ENCODE peak calls at places on chromosome 18, in ten cellular contexts. One of them, this sample, is unnamed.

GRCh38 chr18:48954837-48955527 is 4.2 kb upstream of the SMAD7 start:
- DNase-seq in HCT116: no peak
- DNase-seq in endothelial cell of umbilical vein: no peak
- DNase-seq in SK-N-SH: no peak
- DNase-seq in transverse colon: no peak
- DNase-seq in HL-60: no peak
- DNase-seq in K562: no peak
- DNase-seq in breast epithelium: no peak
- DNase-seq in GM23338: no peak
- DNase-seq in spleen: peak; percentile 23
- DNase-seq in this sample: no peak

GRCh38 chr18:44474596-44474995 is 206.1 kb upstream of the SETBP1 start:
- DNase-seq in HCT116: no peak
- DNase-seq in endothelial cell of umbilical vein: no peak
- DNase-seq in SK-N-SH: no peak
- DNase-seq in HL-60: no peak
- DNase-seq in breast epithelium: no peak
- DNase-seq in transverse colon: no peak
- DNase-seq in GM23338: no peak
- DNase-seq in spleen: no peak
- DNase-seq in K562: no peak
- DNase-seq in this sample: no peak

GRCh38 chr18:55912071-55912470 is 324.1 kb upstream of the TCF4 start:
- DNase-seq in breast epithelium: no peak
- DNase-seq in spleen: no peak
- DNase-seq in endothelial cell of umbilical vein: no peak
- DNase-seq in K562: no peak
- DNase-seq in SK-N-SH: no peak
- DNase-seq in GM23338: no peak
- DNase-seq in HCT116: no peak
- DNase-seq in transverse colon: no peak
- DNase-seq in HL-60: no peak
- DNase-seq in this sample: no peak

GRCh38 chr18:49730951-49731391 is 82.4 kb downstream of the ACAA2 start:
- DNase-seq in endothelial cell of umbilical vein: no peak
- DNase-seq in spleen: no peak
- DNase-seq in HCT116: no peak
- DNase-seq in transverse colon: no peak
- DNase-seq in HL-60: no peak
- DNase-seq in breast epithelium: no peak
- DNase-seq in SK-N-SH: no peak
- DNase-seq in GM23338: no peak
- DNase-seq in K562: no peak
- DNase-seq in this sample: no peak

GRCh38 chr18:47680488-47680887 is 250.0 kb downstream of the SMAD2 start:
- DNase-seq in K562: no peak
- DNase-seq in breast epithelium: no peak
- DNase-seq in HCT116: no peak
- DNase-seq in transverse colon: no peak
- DNase-seq in SK-N-SH: no peak
- DNase-seq in spleen: no peak
- DNase-seq in GM23338: no peak
- DNase-seq in endothelial cell of umbilical vein: no peak
- DNase-seq in HL-60: no peak
- DNase-seq in this sample: no peak

GRCh38 chr18:78678318-78678695 is 301.3 kb upstream of the SALL3 start:
- DNase-seq in spleen: peak; percentile 32
- DNase-seq in SK-N-SH: no peak
- DNase-seq in breast epithelium: no peak
- DNase-seq in GM23338: no peak
- DNase-seq in HL-60: no peak
- DNase-seq in transverse colon: no peak
- DNase-seq in endothelial cell of umbilical vein: no peak
- DNase-seq in K562: no peak
- DNase-seq in HCT116: no peak
- DNase-seq in this sample: no peak

GRCh38 chr18:22933958-22934423 is 863 bp downstream of the RBBP8 start:
- DNase-seq in GM23338: no peak
- DNase-seq in HCT116: no peak
- DNase-seq in transverse colon: no peak
- DNase-seq in SK-N-SH: no peak
- DNase-seq in endothelial cell of umbilical vein: no peak
- DNase-seq in spleen: no peak
- DNase-seq in HL-60: no peak
- DNase-seq in K562: no peak
- DNase-seq in breast epithelium: no peak
- DNase-seq in this sample: no peak

GRCh38 chr18:8424917-8425725 is 184.1 kb upstream of the RAB12 start:
- DNase-seq in GM23338: no peak
- DNase-seq in spleen: no peak
- DNase-seq in HCT116: peak; percentile 34
- DNase-seq in endothelial cell of umbilical vein: no peak
- DNase-seq in K562: no peak
- DNase-seq in SK-N-SH: peak; percentile 66
- DNase-seq in breast epithelium: no peak
- DNase-seq in transverse colon: no peak
- DNase-seq in HL-60: no peak
- DNase-seq in this sample: no peak

GRCh38 chr18:77105021-77105420 is 27.6 kb downstream of the MBP start:
- DNase-seq in spleen: no peak
- DNase-seq in GM23338: no peak
- DNase-seq in SK-N-SH: no peak
- DNase-seq in endothelial cell of umbilical vein: no peak
- DNase-seq in K562: no peak
- DNase-seq in transverse colon: no peak
- DNase-seq in HCT116: no peak
- DNase-seq in breast epithelium: no peak
- DNase-seq in HL-60: no peak
- DNase-seq in this sample: no peak

GRCh38 chr18:63336366-63337099 is 17.0 kb upstream of the BCL2 start:
- DNase-seq in GM23338: no peak
- DNase-seq in spleen: no peak
- DNase-seq in K562: no peak
- DNase-seq in HL-60: no peak
- DNase-seq in breast epithelium: no peak
- DNase-seq in transverse colon: no peak
- DNase-seq in SK-N-SH: no peak
- DNase-seq in HCT116: peak; percentile 57
- DNase-seq in endothelial cell of umbilical vein: peak; percentile 11
- DNase-seq in this sample: no peak

GRCh38 chr18:66795011-66795410 is 191.1 kb upstream of the CDH19 start:
- DNase-seq in transverse colon: no peak
- DNase-seq in SK-N-SH: no peak
- DNase-seq in breast epithelium: no peak
- DNase-seq in K562: no peak
- DNase-seq in GM23338: no peak
- DNase-seq in HCT116: no peak
- DNase-seq in HL-60: no peak
- DNase-seq in spleen: no peak
- DNase-seq in endothelial cell of umbilical vein: no peak
- DNase-seq in this sample: no peak

GRCh38 chr18:75727479-75727878 is 300.0 kb upstream of the SMIM21 start:
- DNase-seq in K562: peak; percentile 22
- DNase-seq in SK-N-SH: peak; percentile 47
- DNase-seq in spleen: no peak
- DNase-seq in GM23338: peak; percentile 86
- DNase-seq in HCT116: peak; percentile 21
- DNase-seq in breast epithelium: no peak
- DNase-seq in HL-60: peak; percentile 56
- DNase-seq in endothelial cell of umbilical vein: no peak
- DNase-seq in transverse colon: peak; percentile 14
- DNase-seq in this sample: no peak

GRCh38 chr18:51569561-51569960 is 372.1 kb upstream of the MEX3C start:
- DNase-seq in HCT116: no peak
- DNase-seq in transverse colon: no peak
- DNase-seq in endothelial cell of umbilical vein: no peak
- DNase-seq in GM23338: no peak
- DNase-seq in K562: no peak
- DNase-seq in breast epithelium: no peak
- DNase-seq in spleen: no peak
- DNase-seq in SK-N-SH: no peak
- DNase-seq in HL-60: no peak
- DNase-seq in this sample: no peak

GRCh38 chr18:44671914-44672313 is 8.8 kb upstream of the SETBP1 start:
- DNase-seq in spleen: no peak
- DNase-seq in SK-N-SH: no peak
- DNase-seq in K562: no peak
- DNase-seq in GM23338: no peak
- DNase-seq in endothelial cell of umbilical vein: no peak
- DNase-seq in breast epithelium: no peak
- DNase-seq in transverse colon: no peak
- DNase-seq in HCT116: no peak
- DNase-seq in HL-60: no peak
- DNase-seq in this sample: no peak

GRCh38 chr18:67916142-67916541 is 399.6 kb upstream of the DSEL start:
- DNase-seq in transverse colon: no peak
- DNase-seq in HL-60: no peak
- DNase-seq in GM23338: no peak
- DNase-seq in K562: no peak
- DNase-seq in spleen: no peak
- DNase-seq in endothelial cell of umbilical vein: peak; percentile 8
- DNase-seq in SK-N-SH: no peak
- DNase-seq in breast epithelium: no peak
- DNase-seq in HCT116: no peak
- DNase-seq in this sample: no peak

GRCh38 chr18:60277855-60278480 is 94.6 kb downstream of the MC4R start:
- DNase-seq in breast epithelium: no peak
- DNase-seq in spleen: no peak
- DNase-seq in SK-N-SH: no peak
- DNase-seq in HCT116: no peak
- DNase-seq in HL-60: no peak
- DNase-seq in endothelial cell of umbilical vein: no peak
- DNase-seq in transverse colon: no peak
- DNase-seq in K562: no peak
- DNase-seq in GM23338: no peak
- DNase-seq in this sample: no peak

GRCh38 chr18:62897153-62897552 is 181.8 kb downstream of the PHLPP1 start:
- DNase-seq in spleen: no peak
- DNase-seq in HL-60: no peak
- DNase-seq in breast epithelium: no peak
- DNase-seq in HCT116: no peak
- DNase-seq in GM23338: no peak
- DNase-seq in K562: no peak
- DNase-seq in endothelial cell of umbilical vein: peak; percentile 72
- DNase-seq in transverse colon: no peak
- DNase-seq in SK-N-SH: no peak
- DNase-seq in this sample: no peak

GRCh38 chr18:77118256-77119090 is 14.1 kb downstream of the MBP start:
- DNase-seq in transverse colon: no peak
- DNase-seq in HCT116: no peak
- DNase-seq in HL-60: no peak
- DNase-seq in K562: no peak
- DNase-seq in GM23338: no peak
- DNase-seq in SK-N-SH: no peak
- DNase-seq in spleen: no peak
- DNase-seq in breast epithelium: no peak
- DNase-seq in endothelial cell of umbilical vein: no peak
- DNase-seq in this sample: no peak

GRCh38 chr18:31685097-31686082 is 1.0 kb upstream of the B4GALT6 start:
- DNase-seq in SK-N-SH: peak; percentile 95
- DNase-seq in HL-60: peak; percentile 58
- DNase-seq in breast epithelium: no peak
- DNase-seq in HCT116: peak; percentile 44
- DNase-seq in GM23338: peak; percentile 88
- DNase-seq in K562: peak; percentile 32
- DNase-seq in spleen: peak; percentile 90
- DNase-seq in endothelial cell of umbilical vein: peak; percentile 83
- DNase-seq in transverse colon: peak; percentile 76
- DNase-seq in this sample: peak; percentile 72
- TF ChIP-seq POLR2AphosphoS5 in SK-N-SH: no peak
- TF ChIP-seq POLR2AphosphoS5 in HL-60: no peak
- TF ChIP-seq POLR2AphosphoS5 in breast epithelium: no peak
- TF ChIP-seq POLR2AphosphoS5 in HCT116: peak; percentile 72
- TF ChIP-seq POLR2AphosphoS5 in GM23338: peak; percentile 41
- TF ChIP-seq POLR2AphosphoS5 in K562: no peak
- TF ChIP-seq POLR2AphosphoS5 in spleen: peak; percentile 10
- TF ChIP-seq POLR2AphosphoS5 in endothelial cell of umbilical vein: peak; percentile 63
- TF ChIP-seq POLR2AphosphoS5 in transverse colon: peak; percentile 38
- TF ChIP-seq POLR2AphosphoS5 in this sample: peak; percentile 30

DNA sequence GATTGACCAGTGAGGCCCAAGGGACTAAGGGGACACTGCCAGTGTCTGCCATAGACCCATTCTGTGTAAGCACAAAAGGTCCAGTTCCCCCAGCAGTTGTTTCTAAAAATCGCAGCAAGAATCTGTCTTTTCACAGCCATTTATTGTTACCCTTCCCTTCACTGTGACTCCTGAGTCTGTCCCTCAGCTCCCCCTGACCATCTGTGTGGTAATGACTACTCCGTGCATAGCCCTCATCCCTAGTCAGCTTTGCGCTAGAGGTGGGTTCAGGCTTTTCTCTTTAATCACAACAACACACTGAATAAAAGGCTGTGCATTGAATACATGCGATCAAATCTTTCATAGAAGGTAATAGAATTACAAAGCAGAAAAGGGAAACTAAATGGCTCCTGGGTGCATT is 835.9 kb upstream of the CDH2 start:
- DNase-seq in HCT116: no peak
- DNase-seq in endothelial cell of umbilical vein: no peak
- DNase-seq in GM23338: no peak
- DNase-seq in transverse colon: no peak
- DNase-seq in spleen: no peak
- DNase-seq in SK-N-SH: no peak
- DNase-seq in HL-60: no peak
- DNase-seq in K562: no peak
- DNase-seq in breast epithelium: no peak
- DNase-seq in this sample: no peak
- TF ChIP-seq CTCF in HCT116: no peak
- TF ChIP-seq CTCF in endothelial cell of umbilical vein: no peak
- TF ChIP-seq CTCF in GM23338: no peak
- TF ChIP-seq CTCF in transverse colon: no peak
- TF ChIP-seq CTCF in spleen: no peak
- TF ChIP-seq CTCF in SK-N-SH: no peak
- TF ChIP-seq CTCF in HL-60: no peak
- TF ChIP-seq CTCF in K562: no peak
- TF ChIP-seq CTCF in breast epithelium: no peak
- TF ChIP-seq CTCF in this sample: no peak

DNA sequence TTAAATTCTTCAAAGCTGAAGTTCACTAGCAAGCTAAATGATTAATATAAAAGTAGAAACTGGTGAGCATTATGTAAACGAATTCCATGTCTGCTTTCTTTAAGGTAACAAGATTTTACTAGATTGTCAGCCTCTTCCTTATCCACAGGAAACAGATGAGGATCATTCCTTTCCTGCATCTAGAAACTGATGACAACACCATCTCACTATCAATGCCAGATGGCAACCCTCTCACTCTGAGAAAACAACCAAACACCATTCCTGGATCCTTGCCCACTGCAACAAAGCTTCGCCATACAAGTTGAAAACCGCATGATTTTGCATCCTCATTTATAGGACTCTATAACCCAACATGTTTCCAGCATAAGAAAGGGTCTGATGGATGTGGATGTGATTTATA is 122.9 kb downstream of the ZNF521 start:
- DNase-seq in spleen: no peak
- DNase-seq in endothelial cell of umbilical vein: peak; percentile 100
- DNase-seq in SK-N-SH: peak; percentile 59
- DNase-seq in HL-60: no peak
- DNase-seq in K562: peak; percentile 57
- DNase-seq in HCT116: no peak
- DNase-seq in GM23338: no peak
- DNase-seq in breast epithelium: no peak
- DNase-seq in transverse colon: no peak
- DNase-seq in this sample: no peak
- H3K27me3 ChIP-seq in spleen: no peaks in the 10 kb centered on the region
- H3K27me3 ChIP-seq in endothelial cell of umbilical vein: no peaks in the 10 kb centered on the region
- H3K27me3 ChIP-seq in SK-N-SH: no peaks in the 10 kb centered on the region
- H3K27me3 ChIP-seq in HL-60: peaks cover 12% of the 10 kb centered on the region
- H3K27me3 ChIP-seq in K562: no peaks in the 10 kb centered on the region
- H3K27me3 ChIP-seq in HCT116: no peaks in the 10 kb centered on the region
- H3K27me3 ChIP-seq in GM23338: no peaks in the 10 kb centered on the region
- H3K27me3 ChIP-seq in breast epithelium: no peaks in the 10 kb centered on the region
- H3K27me3 ChIP-seq in transverse colon: no peaks in the 10 kb centered on the region
- H3K27me3 ChIP-seq in this sample: no peaks in the 10 kb centered on the region

GRCh38 chr18:6741290-6741689 is 11.8 kb downstream of the ARHGAP28 start:
- DNase-seq in SK-N-SH: no peak
- DNase-seq in GM23338: no peak
- DNase-seq in transverse colon: no peak
- DNase-seq in HCT116: no peak
- DNase-seq in K562: peak; percentile 19
- DNase-seq in endothelial cell of umbilical vein: peak; percentile 97
- DNase-seq in spleen: no peak
- DNase-seq in breast epithelium: no peak
- DNase-seq in HL-60: no peak
- DNase-seq in this sample: no peak
- TF ChIP-seq POLR2AphosphoS5 in SK-N-SH: peak; percentile 80
- TF ChIP-seq POLR2AphosphoS5 in GM23338: no peak
- TF ChIP-seq POLR2AphosphoS5 in transverse colon: no peak
- TF ChIP-seq POLR2AphosphoS5 in HCT116: no peak
- TF ChIP-seq POLR2AphosphoS5 in K562: no peak
- TF ChIP-seq POLR2AphosphoS5 in endothelial cell of umbilical vein: peak; percentile 71
- TF ChIP-seq POLR2AphosphoS5 in spleen: no peak
- TF ChIP-seq POLR2AphosphoS5 in breast epithelium: peak; percentile 44
- TF ChIP-seq POLR2AphosphoS5 in HL-60: no peak
- TF ChIP-seq POLR2AphosphoS5 in this sample: no peak

This sample was measured in sigmoid colon.